ENCODE peak calls at places on chromosomes 3 and 15, in nine cellular contexts. One of them, this sample, is unnamed.

GRCh38 chr3:52539010-52539653 is 2.7 kb downstream of the UQCC5 start:
- DNase-seq in psoas muscle: no peak
- DNase-seq in HCT116: no peak
- DNase-seq in A549: no peak
- DNase-seq in fibroblast of lung: no peak
- DNase-seq in cardiac fibroblast: no peak
- DNase-seq in uterus: no peak
- DNase-seq in lower leg skin: no peak
- DNase-seq in GM23338: no peak
- DNase-seq in this sample: no peak

GRCh38 chr3:42118762-42119361 is 27.7 kb downstream of the TRAK1 start:
- DNase-seq in GM23338: peak
- DNase-seq in A549: peak
- DNase-seq in fibroblast of lung: peak
- DNase-seq in HCT116: peak
- DNase-seq in uterus: no peak
- DNase-seq in psoas muscle: no peak
- DNase-seq in cardiac fibroblast: peak
- DNase-seq in lower leg skin: no peak
- DNase-seq in this sample: no peak

GRCh38 chr3:46576386-46576785 is 10.3 kb upstream of the LRRC2 start:
- DNase-seq in GM23338: no peak
- DNase-seq in psoas muscle: no peak
- DNase-seq in cardiac fibroblast: no peak
- DNase-seq in lower leg skin: no peak
- DNase-seq in fibroblast of lung: no peak
- DNase-seq in A549: no peak
- DNase-seq in HCT116: no peak
- DNase-seq in uterus: no peak
- DNase-seq in this sample: no peak

GRCh38 chr3:120244834-120245225 is 40.2 kb downstream of the GPR156 start:
- DNase-seq in psoas muscle: no peak
- DNase-seq in GM23338: no peak
- DNase-seq in uterus: no peak
- DNase-seq in fibroblast of lung: no peak
- DNase-seq in HCT116: no peak
- DNase-seq in cardiac fibroblast: no peak
- DNase-seq in A549: no peak
- DNase-seq in lower leg skin: no peak
- DNase-seq in this sample: no peak

GRCh38 chr3:24830230-24831152 is 335.8 kb upstream of the THRB start:
- DNase-seq in fibroblast of lung: no peak
- DNase-seq in cardiac fibroblast: no peak
- DNase-seq in psoas muscle: peak
- DNase-seq in HCT116: no peak
- DNase-seq in GM23338: peak
- DNase-seq in uterus: peak
- DNase-seq in A549: no peak
- DNase-seq in lower leg skin: no peak
- DNase-seq in this sample: peak

GRCh38 chr15:51382787-51383186 is 41.3 kb downstream of the GLDN start:
- DNase-seq in psoas muscle: no peak
- DNase-seq in fibroblast of lung: peak
- DNase-seq in GM23338: peak
- DNase-seq in lower leg skin: peak
- DNase-seq in uterus: peak
- DNase-seq in A549: peak
- DNase-seq in HCT116: peak
- DNase-seq in cardiac fibroblast: peak
- DNase-seq in this sample: no peak

GRCh38 chr3:98343647-98344507 is 9.8 kb upstream of the OR5K4 start:
- DNase-seq in HCT116: peak
- DNase-seq in cardiac fibroblast: peak
- DNase-seq in lower leg skin: no peak
- DNase-seq in uterus: no peak
- DNase-seq in A549: peak
- DNase-seq in fibroblast of lung: no peak
- DNase-seq in GM23338: peak
- DNase-seq in psoas muscle: no peak
- DNase-seq in this sample: no peak

GRCh38 chr15:51750942-51751686 is at the start of gene TMOD2:
- DNase-seq in fibroblast of lung: peak
- DNase-seq in cardiac fibroblast: peak
- DNase-seq in HCT116: no peak
- DNase-seq in lower leg skin: peak
- DNase-seq in uterus: peak
- DNase-seq in A549: peak
- DNase-seq in psoas muscle: peak
- DNase-seq in GM23338: peak
- DNase-seq in this sample: peak

GRCh38 chr3:126083511-126083912 is 412 bp downstream of the SLC41A3 start:
- DNase-seq in cardiac fibroblast: peak
- DNase-seq in uterus: no peak
- DNase-seq in HCT116: no peak
- DNase-seq in psoas muscle: peak
- DNase-seq in fibroblast of lung: peak
- DNase-seq in A549: peak
- DNase-seq in GM23338: peak
- DNase-seq in lower leg skin: peak
- DNase-seq in this sample: no peak

GRCh38 chr15:81107889-81108288 is 26.2 kb upstream of the CFAP161 start:
- DNase-seq in fibroblast of lung: no peak
- DNase-seq in cardiac fibroblast: no peak
- DNase-seq in uterus: no peak
- DNase-seq in lower leg skin: no peak
- DNase-seq in GM23338: no peak
- DNase-seq in A549: no peak
- DNase-seq in HCT116: no peak
- DNase-seq in psoas muscle: no peak
- DNase-seq in this sample: no peak

GRCh38 chr3:150775001-150775599 is 12.1 kb upstream of the SIAH2 start:
- DNase-seq in lower leg skin: no peak
- DNase-seq in A549: no peak
- DNase-seq in cardiac fibroblast: peak
- DNase-seq in HCT116: no peak
- DNase-seq in GM23338: no peak
- DNase-seq in fibroblast of lung: peak
- DNase-seq in uterus: no peak
- DNase-seq in psoas muscle: no peak
- DNase-seq in this sample: no peak

GRCh38 chr3:194396897-194397756 is 1.9 kb downstream of the GP5 start:
- DNase-seq in lower leg skin: no peak
- DNase-seq in psoas muscle: no peak
- DNase-seq in fibroblast of lung: peak
- DNase-seq in A549: no peak
- DNase-seq in uterus: no peak
- DNase-seq in GM23338: peak
- DNase-seq in HCT116: no peak
- DNase-seq in cardiac fibroblast: no peak
- DNase-seq in this sample: no peak
- H3K4me3 ChIP-seq in lower leg skin: no peak
- H3K4me3 ChIP-seq in psoas muscle: peak
- H3K4me3 ChIP-seq in fibroblast of lung: no peak
- H3K4me3 ChIP-seq in A549: no peak
- H3K4me3 ChIP-seq in uterus: peak
- H3K4me3 ChIP-seq in GM23338: peak
- H3K4me3 ChIP-seq in HCT116: no peak
- H3K4me3 ChIP-seq in cardiac fibroblast: no peak
- H3K4me3 ChIP-seq in this sample: peak

GRCh38 chr3:180601688-180602666 is at the start of gene TTC14:
- DNase-seq in fibroblast of lung: peak
- DNase-seq in cardiac fibroblast: peak
- DNase-seq in HCT116: peak
- DNase-seq in A549: peak
- DNase-seq in GM23338: peak
- DNase-seq in lower leg skin: peak
- DNase-seq in psoas muscle: peak
- DNase-seq in uterus: peak
- DNase-seq in this sample: peak
- TF ChIP-seq CTCF in fibroblast of lung: no peak
- TF ChIP-seq CTCF in cardiac fibroblast: no peak
- TF ChIP-seq CTCF in HCT116: no peak
- TF ChIP-seq CTCF in A549: no peak
- TF ChIP-seq CTCF in GM23338: no peak
- TF ChIP-seq CTCF in lower leg skin: no peak
- TF ChIP-seq CTCF in psoas muscle: no peak
- TF ChIP-seq CTCF in uterus: no peak
- TF ChIP-seq CTCF in this sample: no peak

DNA sequence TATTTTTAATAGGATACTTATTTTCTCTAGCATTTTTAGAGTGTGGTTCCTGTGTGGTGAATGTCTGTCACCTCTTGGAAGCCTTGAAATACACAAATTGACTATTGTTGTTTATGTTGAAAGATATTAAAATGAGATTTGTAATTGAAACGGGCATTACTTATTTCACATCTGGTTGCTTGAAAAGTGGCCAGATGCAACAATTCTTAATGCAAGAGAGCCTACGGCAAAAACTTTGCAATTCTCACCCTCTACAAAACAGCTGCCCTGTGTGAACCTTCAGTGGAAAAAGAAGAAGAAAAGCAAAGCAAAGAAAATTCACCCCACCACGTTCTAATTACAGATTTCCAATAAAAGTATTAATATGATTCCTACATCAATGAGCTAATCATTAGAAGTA is 46.6 kb downstream of the PPARG start:
- DNase-seq in psoas muscle: no peak
- DNase-seq in GM23338: no peak
- DNase-seq in HCT116: no peak
- DNase-seq in A549: no peak
- DNase-seq in cardiac fibroblast: no peak
- DNase-seq in uterus: no peak
- DNase-seq in lower leg skin: no peak
- DNase-seq in fibroblast of lung: no peak
- DNase-seq in this sample: no peak
- H3K4me3 ChIP-seq in psoas muscle: no peak
- H3K4me3 ChIP-seq in GM23338: no peak
- H3K4me3 ChIP-seq in HCT116: no peak
- H3K4me3 ChIP-seq in A549: no peak
- H3K4me3 ChIP-seq in cardiac fibroblast: no peak
- H3K4me3 ChIP-seq in uterus: no peak
- H3K4me3 ChIP-seq in lower leg skin: no peak
- H3K4me3 ChIP-seq in fibroblast of lung: no peak
- H3K4me3 ChIP-seq in this sample: no peak

GRCh38 chr15:72685301-72685924 is 569 bp downstream of the HIGD2B start:
- DNase-seq in fibroblast of lung: no peak
- DNase-seq in GM23338: no peak
- DNase-seq in lower leg skin: no peak
- DNase-seq in cardiac fibroblast: no peak
- DNase-seq in psoas muscle: no peak
- DNase-seq in uterus: no peak
- DNase-seq in A549: peak
- DNase-seq in HCT116: no peak
- DNase-seq in this sample: no peak
- TF ChIP-seq CTCF in fibroblast of lung: no peak
- TF ChIP-seq CTCF in GM23338: no peak
- TF ChIP-seq CTCF in lower leg skin: no peak
- TF ChIP-seq CTCF in cardiac fibroblast: no peak
- TF ChIP-seq CTCF in psoas muscle: no peak
- TF ChIP-seq CTCF in uterus: no peak
- TF ChIP-seq CTCF in A549: no peak
- TF ChIP-seq CTCF in HCT116: no peak
- TF ChIP-seq CTCF in this sample: no peak

DNA sequence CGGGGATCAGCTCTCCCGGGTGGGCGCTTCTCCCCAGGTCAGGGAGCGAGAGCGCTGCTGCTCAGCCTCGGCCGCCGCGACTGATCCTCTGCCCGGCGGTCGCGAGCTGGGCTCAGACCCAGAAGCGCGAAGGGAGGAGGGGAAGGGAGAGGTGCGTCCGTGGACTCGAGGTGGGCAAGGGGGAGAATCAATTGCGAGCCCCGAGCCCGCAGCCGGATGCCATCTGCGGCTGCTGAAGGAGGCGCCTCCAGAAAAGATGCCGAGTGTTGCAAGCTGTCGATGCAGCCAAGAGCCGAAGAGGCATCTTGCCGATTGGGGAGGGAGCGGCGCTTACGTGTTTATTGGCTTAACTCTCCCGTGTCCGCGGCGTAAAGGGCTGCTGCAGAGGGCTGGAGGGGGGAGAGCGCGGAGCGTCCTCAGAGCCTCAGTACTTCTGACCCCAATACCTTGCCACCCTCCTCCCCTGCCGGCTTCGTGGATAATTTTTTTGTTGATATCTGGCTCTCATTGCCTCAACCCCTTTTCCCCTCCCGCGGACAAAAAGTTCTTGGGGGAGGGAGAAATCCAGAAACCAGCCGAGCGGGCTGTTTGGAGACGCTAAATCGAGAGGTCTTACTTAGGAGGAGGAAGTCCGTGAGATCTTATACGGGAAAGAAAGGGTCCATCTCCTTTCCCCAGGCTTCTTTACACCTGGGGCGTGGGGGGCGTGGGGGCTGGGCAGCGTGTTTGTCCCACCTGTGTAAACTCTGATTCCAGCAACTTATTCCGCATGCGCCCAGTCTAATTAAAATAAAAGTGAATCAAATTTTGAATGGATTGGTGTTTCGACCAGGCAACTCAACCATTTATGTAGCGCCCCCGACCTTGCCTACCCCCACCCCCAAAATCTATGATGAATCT is at the start of gene CADPS:
- DNase-seq in fibroblast of lung: peak
- DNase-seq in HCT116: no peak
- DNase-seq in lower leg skin: no peak
- DNase-seq in cardiac fibroblast: no peak
- DNase-seq in psoas muscle: no peak
- DNase-seq in A549: no peak
- DNase-seq in uterus: no peak
- DNase-seq in GM23338: peak
- DNase-seq in this sample: no peak
- H3K4me3 ChIP-seq in fibroblast of lung: peak
- H3K4me3 ChIP-seq in HCT116: no peak
- H3K4me3 ChIP-seq in lower leg skin: peak
- H3K4me3 ChIP-seq in cardiac fibroblast: no peak
- H3K4me3 ChIP-seq in psoas muscle: peak
- H3K4me3 ChIP-seq in A549: peak
- H3K4me3 ChIP-seq in uterus: peak
- H3K4me3 ChIP-seq in GM23338: peak
- H3K4me3 ChIP-seq in this sample: peak